ENCODE peak calls at places on chromosomes 11 and 22, in four cellular contexts. One of them, this sample, is unnamed.

GRCh38 chr22:42399315-42400271 is 32.6 kb downstream of the NFAM1 start:
- DNase-seq in breast epithelium: no peak
- DNase-seq in left ventricle myocardium inferior: peak; percentile 27
- DNase-seq in neural progenitor cell: peak; percentile 86
- DNase-seq in this sample: no peak

GRCh38 chr11:108870373-108871020 is 205.6 kb downstream of the DDX10 start:
- DNase-seq in breast epithelium: no peak
- DNase-seq in left ventricle myocardium inferior: no peak
- DNase-seq in neural progenitor cell: no peak
- DNase-seq in this sample: no peak

GRCh38 chr11:12048936-12049790 is 40.7 kb upstream of the DKK3 start:
- DNase-seq in breast epithelium: no peak
- DNase-seq in left ventricle myocardium inferior: no peak
- DNase-seq in neural progenitor cell: no peak
- DNase-seq in this sample: no peak

GRCh38 chr22:20011993-20012740 is 4.5 kb downstream of the ARVCF start:
- DNase-seq in breast epithelium: no peak
- DNase-seq in left ventricle myocardium inferior: no peak
- DNase-seq in neural progenitor cell: no peak
- DNase-seq in this sample: peak; percentile 44

GRCh38 chr11:60905551-60906113 is 753 bp downstream of the PRPF19 start:
- DNase-seq in breast epithelium: no peak
- DNase-seq in left ventricle myocardium inferior: no peak
- DNase-seq in neural progenitor cell: no peak
- DNase-seq in this sample: no peak

GRCh38 chr11:18632841-18633240 is 1.3 kb downstream of the SPTY2D1 start:
- DNase-seq in breast epithelium: no peak
- DNase-seq in left ventricle myocardium inferior: no peak
- DNase-seq in neural progenitor cell: no peak
- DNase-seq in this sample: no peak

GRCh38 chr22:24529898-24530297 is 25.0 kb downstream of the GUCD1 start:
- DNase-seq in breast epithelium: no peak
- DNase-seq in left ventricle myocardium inferior: no peak
- DNase-seq in neural progenitor cell: no peak
- DNase-seq in this sample: no peak

GRCh38 chr11:104830080-104830479 is 68.2 kb downstream of the CASP12 start:
- DNase-seq in breast epithelium: no peak
- DNase-seq in left ventricle myocardium inferior: no peak
- DNase-seq in neural progenitor cell: no peak
- DNase-seq in this sample: no peak

GRCh38 chr11:95584180-95584579 is 205.4 kb downstream of the FAM76B start:
- DNase-seq in breast epithelium: no peak
- DNase-seq in left ventricle myocardium inferior: no peak
- DNase-seq in neural progenitor cell: no peak
- DNase-seq in this sample: no peak

GRCh38 chr11:67303989-67304411 is 670 bp downstream of the SSH3 start:
- DNase-seq in breast epithelium: no peak
- DNase-seq in left ventricle myocardium inferior: no peak
- DNase-seq in neural progenitor cell: no peak
- DNase-seq in this sample: peak; percentile 64

GRCh38 chr11:95089620-95090542 is at the start of gene ENDOD1:
- DNase-seq in breast epithelium: peak; percentile 72
- DNase-seq in left ventricle myocardium inferior: peak; percentile 83
- DNase-seq in neural progenitor cell: peak; percentile 94
- DNase-seq in this sample: peak; percentile 92

GRCh38 chr22:45964372-45964771 is 12.6 kb downstream of the WNT7B start:
- DNase-seq in breast epithelium: no peak
- DNase-seq in left ventricle myocardium inferior: no peak
- DNase-seq in neural progenitor cell: no peak
- DNase-seq in this sample: no peak

GRCh38 chr11:85809881-85810280 is 1.1 kb downstream of the SYTL2 start:
- DNase-seq in breast epithelium: no peak
- DNase-seq in left ventricle myocardium inferior: no peak
- DNase-seq in neural progenitor cell: peak; percentile 52
- DNase-seq in this sample: peak; percentile 15

GRCh38 chr22:39983346-39983745 is 11.4 kb upstream of the FAM83F start:
- DNase-seq in breast epithelium: no peak
- DNase-seq in left ventricle myocardium inferior: no peak
- DNase-seq in neural progenitor cell: no peak
- DNase-seq in this sample: no peak

GRCh38 chr22:36971726-36972125 is 47.5 kb downstream of the TST start:
- DNase-seq in breast epithelium: no peak
- DNase-seq in left ventricle myocardium inferior: no peak
- DNase-seq in neural progenitor cell: no peak
- DNase-seq in this sample: no peak

GRCh38 chr11:32071811-32072210 is 19.1 kb upstream of the RCN1 start:
- DNase-seq in breast epithelium: no peak
- DNase-seq in left ventricle myocardium inferior: no peak
- DNase-seq in neural progenitor cell: peak; percentile 58
- DNase-seq in this sample: no peak

GRCh38 chr22:41770715-41771452 is 29.6 kb upstream of the CCDC134 start:
- DNase-seq in breast epithelium: no peak
- DNase-seq in left ventricle myocardium inferior: no peak
- DNase-seq in neural progenitor cell: no peak
- DNase-seq in this sample: no peak

DNA sequence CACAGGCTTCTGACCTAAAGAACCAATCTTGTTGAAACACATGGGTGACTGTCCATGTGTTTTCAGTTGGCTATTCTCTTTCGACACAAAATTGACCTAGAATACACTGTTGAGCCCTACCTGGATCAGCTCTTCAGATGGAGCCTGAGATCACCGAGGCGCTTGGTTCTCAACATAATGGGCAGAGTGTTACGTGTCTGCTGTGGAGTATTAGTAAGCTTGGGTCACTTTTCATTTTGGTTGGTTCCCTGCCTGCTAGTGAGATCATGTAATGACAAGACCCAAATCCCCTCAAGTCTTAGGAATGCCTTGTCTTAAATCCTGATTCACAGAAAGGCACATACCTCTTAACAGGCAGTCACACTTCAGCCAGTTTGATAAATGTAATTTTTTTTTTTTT is 8.7 kb downstream of the MED19 start:
- DNase-seq in breast epithelium: no peak
- DNase-seq in left ventricle myocardium inferior: no peak
- DNase-seq in neural progenitor cell: no peak
- DNase-seq in this sample: no peak
- H3K36me3 ChIP-seq in breast epithelium: no peaks in the 10 kb centered on the region
- H3K36me3 ChIP-seq in left ventricle myocardium inferior: peaks cover 65% of the 10 kb centered on the region
- H3K36me3 ChIP-seq in neural progenitor cell: no peaks in the 10 kb centered on the region
- H3K36me3 ChIP-seq in this sample: no peaks in the 10 kb centered on the region

GRCh38 chr22:44201556-44202129 is 20.9 kb downstream of the PARVG start:
- DNase-seq in breast epithelium: no peak
- DNase-seq in left ventricle myocardium inferior: no peak
- DNase-seq in neural progenitor cell: no peak
- DNase-seq in this sample: no peak
- H3K27ac ChIP-seq in breast epithelium: no peak overlapping the region
- H3K27ac ChIP-seq in left ventricle myocardium inferior: no peak overlapping the region
- H3K27ac ChIP-seq in neural progenitor cell: no peak overlapping the region
- H3K27ac ChIP-seq in this sample: no peak overlapping the region

DNA sequence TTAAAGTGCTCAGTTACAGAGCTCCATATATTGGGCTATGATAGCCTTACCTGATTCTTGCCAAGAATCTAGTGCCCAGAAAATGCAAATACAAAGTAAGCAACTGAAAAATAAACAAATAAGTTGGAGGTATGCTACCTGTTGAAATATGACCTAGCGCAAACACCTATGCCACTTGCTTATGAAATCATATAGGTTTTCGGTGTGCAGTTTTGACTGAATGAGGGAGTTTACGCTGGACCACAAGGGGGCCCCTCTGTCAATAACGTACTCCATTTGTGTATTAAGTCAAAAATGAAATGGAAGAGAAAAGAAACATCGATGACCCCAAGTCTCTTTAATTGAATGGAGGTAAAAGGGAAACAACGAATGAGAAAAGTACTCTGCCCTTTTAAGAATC is 84.9 kb upstream of the TRIM77 start:
- DNase-seq in breast epithelium: no peak
- DNase-seq in left ventricle myocardium inferior: no peak
- DNase-seq in neural progenitor cell: no peak
- DNase-seq in this sample: no peak
- TF ChIP-seq CTCF in breast epithelium: no peak
- TF ChIP-seq CTCF in left ventricle myocardium inferior: no peak
- TF ChIP-seq CTCF in neural progenitor cell: peak; percentile 50
- TF ChIP-seq CTCF in this sample: no peak

GRCh38 chr11:9490376-9490775 is 29.6 kb downstream of the ZNF143 start:
- DNase-seq in breast epithelium: no peak
- DNase-seq in left ventricle myocardium inferior: no peak
- DNase-seq in neural progenitor cell: no peak
- DNase-seq in this sample: no peak

GRCh38 chr11:9493492-9493891 is 32.7 kb downstream of the ZNF143 start:
- DNase-seq in breast epithelium: no peak
- DNase-seq in left ventricle myocardium inferior: no peak
- DNase-seq in neural progenitor cell: no peak
- DNase-seq in this sample: no peak

GRCh38 chr11:9495780-9496514 is 35.1 kb downstream of the ZNF143 start:
- DNase-seq in breast epithelium: no peak
- DNase-seq in left ventricle myocardium inferior: no peak
- DNase-seq in neural progenitor cell: no peak
- DNase-seq in this sample: no peak

GRCh38 chr11:9498457-9499078 is 37.8 kb downstream of the ZNF143 start:
- DNase-seq in breast epithelium: no peak
- DNase-seq in left ventricle myocardium inferior: no peak
- DNase-seq in neural progenitor cell: no peak
- DNase-seq in this sample: no peak

DNA sequence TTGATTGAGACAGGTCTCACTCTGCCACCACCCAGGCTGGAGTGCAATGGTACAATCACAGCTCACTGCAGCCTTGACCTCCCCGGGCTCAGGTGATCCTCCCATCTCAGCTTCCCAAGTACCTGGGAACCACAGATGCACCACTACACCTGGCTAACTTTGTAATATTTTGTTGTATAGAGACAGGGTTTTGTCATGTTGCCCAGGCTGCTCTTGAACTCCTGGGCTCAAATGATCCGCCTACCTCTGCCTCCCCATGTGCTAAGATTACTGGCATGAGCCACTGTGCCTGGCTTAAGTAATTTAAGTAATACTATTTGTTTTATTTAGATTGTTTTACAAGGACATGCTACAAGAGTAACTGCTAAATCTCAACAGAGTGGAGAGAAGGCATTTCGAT is 33.5 kb downstream of the ZNF143 start:
- DNase-seq in breast epithelium: no peak
- DNase-seq in left ventricle myocardium inferior: no peak
- DNase-seq in neural progenitor cell: no peak
- DNase-seq in this sample: no peak
- H3K36me3 ChIP-seq in breast epithelium: peaks cover 5% of the 10 kb centered on the region
- H3K36me3 ChIP-seq in left ventricle myocardium inferior: peaks cover 100% of the 10 kb centered on the region
- H3K36me3 ChIP-seq in neural progenitor cell: peaks cover 21% of the 10 kb centered on the region
- H3K36me3 ChIP-seq in this sample: peaks cover 6% of the 10 kb centered on the region

GRCh38 chr11:124920870-124921609 is 2.0 kb downstream of the HEPN1 start:
- DNase-seq in breast epithelium: peak; percentile 43
- DNase-seq in left ventricle myocardium inferior: peak; percentile 81
- DNase-seq in neural progenitor cell: peak; percentile 85
- DNase-seq in this sample: peak; percentile 84
- H3K27ac ChIP-seq in breast epithelium: no peak overlapping the region
- H3K27ac ChIP-seq in left ventricle myocardium inferior: peak overlapping the region; percentile 90
- H3K27ac ChIP-seq in neural progenitor cell: no peak overlapping the region
- H3K27ac ChIP-seq in this sample: peak overlapping the region; percentile 58

DNA sequence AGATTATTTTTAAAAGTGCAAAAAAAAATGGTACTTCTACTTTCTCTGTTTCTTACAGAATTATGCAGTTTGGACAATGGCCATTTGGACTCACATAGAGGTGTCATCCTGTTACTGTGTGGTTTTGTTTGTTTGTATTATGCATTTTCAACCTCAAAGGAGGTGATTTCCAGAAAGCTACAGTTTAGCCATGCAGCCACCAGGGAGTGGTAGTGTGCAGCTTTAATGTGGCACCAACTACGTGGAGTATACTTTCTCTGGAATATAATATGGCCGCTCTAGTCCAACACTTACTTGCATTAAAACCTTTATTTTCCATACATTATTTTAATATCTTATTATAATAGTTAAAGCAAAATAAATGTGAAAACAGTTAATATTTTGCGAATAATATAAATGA is 469.9 kb upstream of the KIRREL3 start:
- DNase-seq in breast epithelium: no peak
- DNase-seq in left ventricle myocardium inferior: no peak
- DNase-seq in neural progenitor cell: peak; percentile 33
- DNase-seq in this sample: no peak
- TF ChIP-seq CTCF in breast epithelium: no peak
- TF ChIP-seq CTCF in left ventricle myocardium inferior: peak; percentile 50
- TF ChIP-seq CTCF in neural progenitor cell: peak; percentile 60
- TF ChIP-seq CTCF in this sample: no peak

DNA sequence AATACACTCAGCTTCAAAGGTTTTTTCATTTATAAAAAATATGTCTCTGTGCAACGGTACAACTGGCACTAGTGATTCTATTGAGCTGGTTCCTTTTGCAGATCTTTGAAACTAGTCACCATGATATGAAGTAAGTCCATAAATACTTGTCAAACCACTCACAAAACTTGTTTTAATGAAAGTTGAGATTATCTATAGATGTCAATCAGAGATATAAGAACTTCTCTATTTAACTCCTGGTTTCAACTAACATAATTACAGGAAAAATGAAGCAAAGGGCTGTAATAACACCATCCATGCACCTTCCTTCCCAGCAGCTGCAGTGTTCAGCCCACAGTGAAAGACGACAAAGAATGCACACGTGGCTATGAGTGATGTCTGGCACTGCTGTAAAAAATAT is 44.7 kb downstream of the TMEM123 start:
- DNase-seq in breast epithelium: no peak
- DNase-seq in left ventricle myocardium inferior: no peak
- DNase-seq in neural progenitor cell: no peak
- DNase-seq in this sample: no peak
- H3K36me3 ChIP-seq in breast epithelium: no peaks in the 10 kb centered on the region
- H3K36me3 ChIP-seq in left ventricle myocardium inferior: peaks cover 19% of the 10 kb centered on the region
- H3K36me3 ChIP-seq in neural progenitor cell: no peaks in the 10 kb centered on the region
- H3K36me3 ChIP-seq in this sample: peaks cover 13% of the 10 kb centered on the region